ENCODE peak calls at places on chromosome 11, in six cellular contexts. Z, N, H, J, D and B are unnamed samples. For H3K9me3, the result is how much of the 10 kb centered on the place peaks cover.

GRCh38 chr11:77150836-77151235 is 22.8 kb downstream of the MYO7A start:
- DNase-seq in J (no peak), D (no peak), N (no peak), Z (no peak), H (no peak), B (no peak)

GRCh38 chr11:57316017-57316416 is 8.7 kb downstream of the TNKS1BP1 start:
- DNase-seq in Z (no peak), D (no peak), H (no peak), N (no peak), J (no peak), B (no peak)

GRCh38 chr11:76587810-76588454 is 82.6 kb downstream of the LRRC32 start:
- DNase-seq in Z (no peak), N (no peak), H (no peak), J (peak), D (no peak), B (no peak)

GRCh38 chr11:123654566-123655081 is at the start of gene SCN3B:
- DNase-seq in H (peak), D (peak), J (peak), Z (peak), N (peak), B (no peak)

GRCh38 chr11:9643751-9644150 is 20.1 kb upstream of the SWAP70 start:
- DNase-seq in D (no peak), J (no peak), H (no peak), N (no peak), Z (no peak), B (no peak)

GRCh38 chr11:1938343-1939005 is 8.7 kb upstream of the MRPL23 start:
- DNase-seq in D (no peak), N (no peak), H (no peak), Z (peak), J (no peak), B (no peak)

GRCh38 chr11:29200776-29201574 is 815.9 kb downstream of the KCNA4 start:
- DNase-seq in D (no peak), H (no peak), J (no peak), Z (no peak), N (no peak), B (no peak)

GRCh38 chr11:134459246-134460043 is 47.4 kb upstream of the B3GAT1 start:
- DNase-seq in N (no peak), H (no peak), J (no peak), D (no peak), Z (no peak), B (no peak)

GRCh38 chr11:100637706-100638105 is 49.4 kb upstream of the ARHGAP42 start:
- DNase-seq in H (no peak), D (no peak), Z (no peak), N (no peak), J (no peak), B (no peak)

GRCh38 chr11:123479048-123479837 is 49.2 kb downstream of the GRAMD1B start:
- DNase-seq in H (peak), D (no peak), J (no peak), N (no peak), Z (no peak), B (no peak)

GRCh38 chr11:78030429-78031325 is 7.6 kb upstream of the KCTD14 start:
- DNase-seq in H (no peak), D (no peak), J (peak), Z (peak), N (peak), B (no peak)

GRCh38 chr11:72088076-72088806 is 7.6 kb downstream of the LRRC51 start:
- DNase-seq in J (no peak), Z (no peak), H (no peak), N (no peak), D (no peak), B (no peak)

GRCh38 chr11:9210224-9210921 is 54.8 kb downstream of the DENND5A start:
- DNase-seq in J (no peak), Z (no peak), D (no peak), N (no peak), H (no peak), B (no peak)

GRCh38 chr11:36363361-36364272 is 67.5 kb downstream of the PRR5L start:
- DNase-seq in D (no peak), J (no peak), H (peak), N (no peak), Z (no peak), B (no peak)

GRCh38 chr11:46210133-46210636 is 67.3 kb upstream of the CREB3L1 start:
- DNase-seq in Z (no peak), N (no peak), D (no peak), J (peak), H (peak), B (no peak)

GRCh38 chr11:64990222-64990918 is 6.4 kb downstream of the BATF2 start:
- DNase-seq in H (no peak), J (no peak), D (no peak), N (peak), Z (no peak), B (no peak)

GRCh38 chr11:128828350-128828749 is 38.7 kb downstream of the KCNJ1 start:
- DNase-seq in Z (no peak), N (no peak), J (peak), D (no peak), H (no peak), B (no peak)

GRCh38 chr11:36408476-36409136 is 101.5 kb downstream of the TRAF6 start:
- DNase-seq in D (no peak), N (no peak), H (no peak), J (no peak), Z (no peak), B (no peak)

GRCh38 chr11:76677010-76677771 is 6.6 kb upstream of the LRRC32 start:
- DNase-seq in N (no peak), Z (no peak), D (no peak), J (peak), H (no peak), B (no peak)

GRCh38 chr11:112163875-112164521 is at the start of gene IL18:
- DNase-seq in Z (peak), H (no peak), J (no peak), D (no peak), N (no peak), B (no peak)

GRCh38 chr11:99534812-99535211 is 514.1 kb downstream of the CNTN5 start:
- DNase-seq in H (no peak), J (peak), D (no peak), N (no peak), Z (no peak), B (no peak)

GRCh38 chr11:78798567-78799170 is 224.0 kb upstream of the NARS2 start:
- DNase-seq in J (peak), N (peak), D (peak), Z (peak), H (peak), B (no peak)

GRCh38 chr11:8201524-8202365 is 32.9 kb upstream of the RIC3 start:
- DNase-seq in J (no peak), Z (no peak), N (no peak), H (no peak), D (no peak), B (no peak)

GRCh38 chr11:6703247-6704063 is 20.3 kb upstream of the MRPL17 start:
- DNase-seq in Z (no peak), N (peak), D (no peak), H (peak), J (peak), B (peak)

GRCh38 chr11:103528046-103528445 is 418.8 kb downstream of the DYNC2H1 start:
- DNase-seq in D (no peak), H (no peak), J (no peak), Z (no peak), N (no peak), B (no peak)

GRCh38 chr11:62539238-62539925 is 7.2 kb downstream of the AHNAK start:
- DNase-seq in H (no peak), J (peak), N (peak), D (peak), Z (peak), B (peak)

GRCh38 chr11:28315440-28315839 is 207.3 kb downstream of the METTL15 start:
- DNase-seq in Z (no peak), N (no peak), H (no peak), D (no peak), J (no peak), B (no peak)

GRCh38 chr11:112227002-112227401 is 774 bp downstream of the PTS start:
- DNase-seq in Z (no peak), D (no peak), H (no peak), J (peak), N (no peak), B (peak)

GRCh38 chr11:43145653-43146052 is 166.1 kb upstream of the API5 start:
- DNase-seq in H (no peak), N (no peak), J (no peak), D (no peak), Z (no peak), B (no peak)

GRCh38 chr11:64250875-64251721 is at the start of gene PLCB3:
- DNase-seq in Z (peak), J (no peak), N (no peak), H (peak), D (peak), B (peak)

GRCh38 chr11:14904745-14905103 is 12.7 kb upstream of the CYP2R1 start:
- DNase-seq in D (peak), N (peak), J (peak), H (peak), Z (peak), B (peak)

GRCh38 chr11:1083621-1084551 is 9.2 kb downstream of the MUC2 start:
- DNase-seq in H (no peak), J (no peak), D (no peak), N (peak), Z (peak), B (no peak)

GRCh38 chr11:77107950-77108349 is 5.3 kb downstream of the OMP start:
- DNase-seq in D (peak), J (peak), N (peak), H (no peak), Z (peak), B (no peak)

GRCh38 chr11:110797453-110797852 is 85.2 kb upstream of the ARHGAP20 start:
- DNase-seq in D (no peak), J (peak), N (no peak), H (no peak), Z (no peak), B (no peak)

GRCh38 chr11:110798231-110798630 is 86.0 kb upstream of the ARHGAP20 start:
- DNase-seq in H (no peak), Z (no peak), D (no peak), N (no peak), J (no peak), B (no peak)

GRCh38 chr11:110805764-110806163 is 93.5 kb upstream of the ARHGAP20 start:
- DNase-seq in Z (no peak), J (no peak), N (no peak), D (no peak), H (no peak), B (no peak)

DNA sequence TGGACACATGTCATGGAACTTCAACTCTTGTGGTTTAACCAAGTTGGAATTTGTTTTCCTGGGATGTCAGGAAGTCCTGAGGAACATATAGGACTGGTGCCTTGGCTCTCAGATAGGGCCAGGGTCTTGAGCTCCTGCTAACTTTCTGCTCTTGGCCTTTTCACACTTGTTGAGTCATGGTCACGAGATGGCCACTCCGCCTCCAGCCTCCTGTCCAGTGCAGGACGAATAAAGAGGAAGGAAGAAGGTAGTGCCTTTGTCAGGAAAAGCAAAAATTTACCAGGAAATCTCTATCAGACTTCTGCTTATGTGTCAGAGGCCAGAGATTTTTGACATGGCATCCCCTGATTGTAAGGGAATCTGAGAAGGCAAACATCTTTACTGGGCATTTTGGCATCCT is 89.1 kb upstream of the ARHGAP20 start:
- DNase-seq in N (no peak), J (no peak), Z (no peak), D (no peak), H (no peak), B (no peak)
- H3K27ac ChIP-seq in N (no peak), J (no peak), Z (no peak), D (no peak), H (no peak), B (no peak)

GRCh38 chr11:108210441-108210840 is 12.0 kb downstream of the NPAT start:
- DNase-seq in J (no peak), Z (no peak), H (no peak), D (no peak), N (no peak), B (no peak)

GRCh38 chr11:108206171-108206570 is 16.3 kb downstream of the NPAT start:
- DNase-seq in D (no peak), N (no peak), H (no peak), Z (no peak), J (no peak), B (no peak)

GRCh38 chr11:108204918-108205499 is 17.4 kb downstream of the NPAT start:
- DNase-seq in H (no peak), N (no peak), J (no peak), D (no peak), Z (no peak), B (no peak)

GRCh38 chr11:108206969-108207682 is 15.3 kb downstream of the NPAT start:
- DNase-seq in Z (no peak), J (no peak), H (no peak), D (no peak), N (no peak), B (no peak)

GRCh38 chr11:108207683-108208060 is 14.8 kb downstream of the NPAT start:
- DNase-seq in Z (no peak), J (no peak), H (no peak), N (no peak), D (no peak), B (no peak)
- H3K9me3 ChIP-seq in Z (under half), J (under half), H (under half), N (under half), D (under half), B (under half)

DNA sequence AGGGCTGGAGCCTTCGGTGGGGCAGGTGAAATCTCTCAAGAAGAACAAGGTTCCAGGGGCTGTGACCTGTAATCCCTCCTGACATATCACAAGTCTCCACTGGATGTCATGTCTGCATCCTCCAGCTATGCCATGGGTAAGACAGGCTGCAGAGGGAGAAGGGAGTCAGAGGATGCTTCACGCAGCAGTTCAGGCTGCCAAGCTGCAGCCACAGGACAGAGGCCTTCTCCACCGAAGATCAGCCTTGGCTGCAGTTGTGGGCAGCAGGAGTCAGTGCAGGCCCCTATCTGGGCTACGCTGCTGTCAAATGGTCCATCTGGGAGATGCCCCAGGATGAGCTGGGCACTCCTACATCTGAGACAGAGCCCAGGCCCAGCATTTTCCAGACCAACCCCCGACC is 25.0 kb downstream of the DKK3 start:
- DNase-seq in Z (peak), H (no peak), N (no peak), J (no peak), D (no peak), B (no peak)
- H3K27ac ChIP-seq in Z (no peak), H (no peak), N (peak), J (peak), D (no peak), B (no peak)

GRCh38 chr11:70569996-70570692 is 171.8 kb downstream of the CTTN start:
- DNase-seq in J (no peak), D (no peak), N (no peak), H (no peak), Z (peak), B (no peak)
- H3K9me3 ChIP-seq in J (under half), D (under half), N (under half), H (under half), Z (under half), B (under half)

DNA sequence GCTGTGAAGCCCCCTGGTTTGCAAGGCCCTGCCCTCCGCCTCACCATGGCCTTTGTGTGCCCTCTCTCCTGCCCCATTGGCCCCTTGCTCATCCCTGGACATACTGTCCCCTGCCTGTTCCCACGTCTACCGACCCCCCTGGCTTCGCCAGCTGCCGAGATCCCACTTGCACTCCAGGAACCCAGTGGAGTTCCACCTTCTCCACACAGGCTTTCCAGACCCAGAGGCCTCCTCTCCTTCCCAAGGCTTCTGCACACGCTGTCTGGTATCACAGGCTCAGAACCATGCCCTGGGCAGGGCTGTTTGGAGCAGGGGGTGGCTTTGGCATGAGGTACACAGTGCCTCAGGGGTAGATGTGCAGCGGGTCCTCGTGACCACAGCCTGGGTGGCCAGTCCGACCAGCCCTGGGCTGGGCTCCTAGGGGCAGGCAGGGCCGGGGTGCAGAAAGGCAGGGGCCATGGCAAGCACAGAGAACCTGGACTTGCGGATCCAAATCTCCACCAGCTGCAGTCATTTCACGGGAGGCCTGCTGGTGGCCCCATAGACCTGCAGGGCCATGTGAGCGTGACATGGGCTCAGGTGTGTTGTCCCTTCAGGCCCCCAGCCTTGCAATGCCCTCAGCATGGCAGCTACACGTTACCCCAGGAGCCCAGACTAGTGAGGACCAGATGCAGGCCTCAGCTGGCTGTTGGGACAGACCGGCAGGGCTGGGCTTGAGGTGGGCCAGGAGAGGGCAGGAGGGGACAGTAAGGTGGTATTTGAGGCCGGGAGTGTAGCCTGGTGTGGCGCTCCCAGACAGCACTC is 9.5 kb downstream of the GRK2 start:
- DNase-seq in J (no peak), D (no peak), Z (peak), H (no peak), N (peak), B (peak)
- H3K27ac ChIP-seq in J (peak), D (peak), Z (peak), H (peak), N (peak), B (peak)

GRCh38 chr11:55401011-55401410 is 33.2 kb downstream of the OR4A15 start:
- DNase-seq in D (no peak), Z (no peak), N (no peak), H (no peak), J (no peak), B (no peak)
- H3K9me3 ChIP-seq in D (under half), Z (under half), N (under half), H (under half), J (under half), B (under half)

GRCh38 chr11:127338380-127339259 is 338.1 kb upstream of the KIRREL3 start:
- DNase-seq in D (no peak), J (no peak), Z (no peak), H (no peak), N (no peak), B (no peak)

GRCh38 chr11:127334466-127334865 is 333.9 kb upstream of the KIRREL3 start:
- DNase-seq in H (no peak), D (no peak), J (no peak), Z (no peak), N (no peak), B (no peak)

GRCh38 chr11:127340438-127340837 is 339.9 kb upstream of the KIRREL3 start:
- DNase-seq in Z (no peak), J (no peak), N (no peak), H (no peak), D (no peak), B (no peak)

DNA sequence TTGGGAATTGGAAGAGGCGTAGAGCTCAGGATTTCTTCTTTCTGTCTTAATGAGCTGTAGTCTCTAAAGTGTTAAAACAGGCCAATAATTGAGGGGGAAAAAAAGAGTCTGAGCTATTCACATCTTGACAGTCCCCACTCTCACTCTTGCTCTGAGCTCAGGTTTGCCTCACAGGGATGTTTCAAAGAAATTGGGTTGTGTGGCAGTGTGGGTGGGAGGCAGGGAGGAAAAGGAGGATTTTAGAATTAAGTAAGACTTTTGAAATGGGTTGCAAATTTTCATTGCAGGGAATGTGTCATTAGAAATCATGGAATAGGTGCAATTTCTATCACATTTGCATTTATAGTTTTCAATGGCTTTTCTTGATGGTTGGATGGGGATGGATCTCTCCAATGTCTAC is 338.8 kb upstream of the KIRREL3 start:
- DNase-seq in J (no peak), D (no peak), H (no peak), N (no peak), Z (no peak), B (no peak)
- H3K27ac ChIP-seq in J (no peak), D (no peak), H (no peak), N (no peak), Z (no peak), B (no peak)